ENCODE peak calls at places on chromosome 20, in eight cellular contexts. One of them, this sample, is unnamed.

GRCh38 chr20:62409935-62410741 is 3.1 kb upstream of the CABLES2 start:
- DNase-seq in OCI-LY7: peak; percentile 67
- DNase-seq in effector memory CD4-positive, alpha-beta T cell: no peak
- DNase-seq in foreskin fibroblast: no peak
- DNase-seq in iPS DF 6.9: no peak
- DNase-seq in upper lobe of right lung: peak; percentile 84
- DNase-seq in coronary artery: no peak
- DNase-seq in epithelial cell of proximal tubule: no peak
- DNase-seq in this sample: no peak

GRCh38 chr20:56181593-56181992 is 66.9 kb upstream of the MC3R start:
- DNase-seq in iPS DF 6.9: no peak
- DNase-seq in coronary artery: no peak
- DNase-seq in foreskin fibroblast: no peak
- DNase-seq in effector memory CD4-positive, alpha-beta T cell: no peak
- DNase-seq in OCI-LY7: no peak
- DNase-seq in epithelial cell of proximal tubule: no peak
- DNase-seq in upper lobe of right lung: no peak
- DNase-seq in this sample: no peak

GRCh38 chr20:12925214-12925755 is 83.5 kb upstream of the SPTLC3 start:
- DNase-seq in foreskin fibroblast: peak; percentile 78
- DNase-seq in epithelial cell of proximal tubule: peak; percentile 64
- DNase-seq in coronary artery: no peak
- DNase-seq in upper lobe of right lung: no peak
- DNase-seq in OCI-LY7: peak; percentile 57
- DNase-seq in iPS DF 6.9: peak; percentile 52
- DNase-seq in effector memory CD4-positive, alpha-beta T cell: no peak
- DNase-seq in this sample: peak; percentile 15

GRCh38 chr20:46268131-46268611 is 40.1 kb downstream of the CDH22 start:
- DNase-seq in OCI-LY7: no peak
- DNase-seq in foreskin fibroblast: no peak
- DNase-seq in iPS DF 6.9: no peak
- DNase-seq in upper lobe of right lung: no peak
- DNase-seq in epithelial cell of proximal tubule: no peak
- DNase-seq in effector memory CD4-positive, alpha-beta T cell: no peak
- DNase-seq in coronary artery: no peak
- DNase-seq in this sample: no peak

GRCh38 chr20:63829943-63830820 is 882 bp downstream of the ZBTB46 start:
- DNase-seq in effector memory CD4-positive, alpha-beta T cell: no peak
- DNase-seq in upper lobe of right lung: no peak
- DNase-seq in iPS DF 6.9: no peak
- DNase-seq in coronary artery: no peak
- DNase-seq in epithelial cell of proximal tubule: peak; percentile 2
- DNase-seq in OCI-LY7: no peak
- DNase-seq in foreskin fibroblast: no peak
- DNase-seq in this sample: no peak

GRCh38 chr20:56117350-56117749 is 112.0 kb upstream of the CBLN4 start:
- DNase-seq in effector memory CD4-positive, alpha-beta T cell: no peak
- DNase-seq in upper lobe of right lung: no peak
- DNase-seq in coronary artery: no peak
- DNase-seq in iPS DF 6.9: no peak
- DNase-seq in OCI-LY7: no peak
- DNase-seq in foreskin fibroblast: no peak
- DNase-seq in epithelial cell of proximal tubule: no peak
- DNase-seq in this sample: no peak

GRCh38 chr20:37764333-37764935 is 70.6 kb downstream of the CTNNBL1 start:
- DNase-seq in epithelial cell of proximal tubule: no peak
- DNase-seq in iPS DF 6.9: no peak
- DNase-seq in coronary artery: no peak
- DNase-seq in effector memory CD4-positive, alpha-beta T cell: no peak
- DNase-seq in upper lobe of right lung: no peak
- DNase-seq in OCI-LY7: no peak
- DNase-seq in foreskin fibroblast: no peak
- DNase-seq in this sample: no peak

GRCh38 chr20:37615507-37616425 is 78.1 kb upstream of the CTNNBL1 start:
- DNase-seq in upper lobe of right lung: no peak
- DNase-seq in effector memory CD4-positive, alpha-beta T cell: no peak
- DNase-seq in coronary artery: no peak
- DNase-seq in epithelial cell of proximal tubule: no peak
- DNase-seq in iPS DF 6.9: peak; percentile 63
- DNase-seq in foreskin fibroblast: peak; percentile 16
- DNase-seq in OCI-LY7: peak; percentile 64
- DNase-seq in this sample: no peak

GRCh38 chr20:35976012-35976411 is 7.6 kb downstream of the CNBD2 start:
- DNase-seq in upper lobe of right lung: no peak
- DNase-seq in epithelial cell of proximal tubule: no peak
- DNase-seq in iPS DF 6.9: no peak
- DNase-seq in coronary artery: no peak
- DNase-seq in OCI-LY7: no peak
- DNase-seq in foreskin fibroblast: no peak
- DNase-seq in effector memory CD4-positive, alpha-beta T cell: no peak
- DNase-seq in this sample: no peak

GRCh38 chr20:56440346-56441007 is 27.9 kb upstream of the RTF2 start:
- DNase-seq in epithelial cell of proximal tubule: no peak
- DNase-seq in coronary artery: no peak
- DNase-seq in effector memory CD4-positive, alpha-beta T cell: peak; percentile 52
- DNase-seq in iPS DF 6.9: no peak
- DNase-seq in foreskin fibroblast: no peak
- DNase-seq in OCI-LY7: no peak
- DNase-seq in upper lobe of right lung: no peak
- DNase-seq in this sample: peak; percentile 34

GRCh38 chr20:24991897-24992419 is 593 bp downstream of the APMAP start:
- DNase-seq in OCI-LY7: peak; percentile 18
- DNase-seq in iPS DF 6.9: no peak
- DNase-seq in epithelial cell of proximal tubule: no peak
- DNase-seq in effector memory CD4-positive, alpha-beta T cell: no peak
- DNase-seq in foreskin fibroblast: no peak
- DNase-seq in coronary artery: peak; percentile 72
- DNase-seq in upper lobe of right lung: peak; percentile 74
- DNase-seq in this sample: no peak

GRCh38 chr20:645318-646106 is 7.5 kb downstream of the SRXN1 start:
- DNase-seq in upper lobe of right lung: peak; percentile 81
- DNase-seq in iPS DF 6.9: peak; percentile 82
- DNase-seq in OCI-LY7: peak; percentile 76
- DNase-seq in coronary artery: no peak
- DNase-seq in effector memory CD4-positive, alpha-beta T cell: no peak
- DNase-seq in epithelial cell of proximal tubule: no peak
- DNase-seq in foreskin fibroblast: peak; percentile 40
- DNase-seq in this sample: peak; percentile 30

GRCh38 chr20:62822788-62823651 is 6.2 kb downstream of the COL9A3 start:
- DNase-seq in iPS DF 6.9: no peak
- DNase-seq in coronary artery: no peak
- DNase-seq in upper lobe of right lung: no peak
- DNase-seq in OCI-LY7: peak; percentile 87
- DNase-seq in epithelial cell of proximal tubule: no peak
- DNase-seq in effector memory CD4-positive, alpha-beta T cell: no peak
- DNase-seq in foreskin fibroblast: no peak
- DNase-seq in this sample: no peak

GRCh38 chr20:56383334-56383733 is 8.7 kb downstream of the AURKA start:
- DNase-seq in OCI-LY7: no peak
- DNase-seq in coronary artery: no peak
- DNase-seq in effector memory CD4-positive, alpha-beta T cell: no peak
- DNase-seq in epithelial cell of proximal tubule: no peak
- DNase-seq in foreskin fibroblast: no peak
- DNase-seq in iPS DF 6.9: no peak
- DNase-seq in upper lobe of right lung: no peak
- DNase-seq in this sample: no peak

GRCh38 chr20:35564905-35565304 is 23.0 kb downstream of the ERGIC3 start:
- DNase-seq in effector memory CD4-positive, alpha-beta T cell: no peak
- DNase-seq in foreskin fibroblast: no peak
- DNase-seq in OCI-LY7: no peak
- DNase-seq in iPS DF 6.9: no peak
- DNase-seq in coronary artery: no peak
- DNase-seq in epithelial cell of proximal tubule: no peak
- DNase-seq in upper lobe of right lung: peak; percentile 57
- DNase-seq in this sample: no peak

GRCh38 chr20:41690702-41691101 is 72.5 kb upstream of the CHD6 start:
- DNase-seq in OCI-LY7: no peak
- DNase-seq in upper lobe of right lung: no peak
- DNase-seq in effector memory CD4-positive, alpha-beta T cell: no peak
- DNase-seq in coronary artery: no peak
- DNase-seq in iPS DF 6.9: no peak
- DNase-seq in foreskin fibroblast: no peak
- DNase-seq in epithelial cell of proximal tubule: no peak
- DNase-seq in this sample: no peak

DNA sequence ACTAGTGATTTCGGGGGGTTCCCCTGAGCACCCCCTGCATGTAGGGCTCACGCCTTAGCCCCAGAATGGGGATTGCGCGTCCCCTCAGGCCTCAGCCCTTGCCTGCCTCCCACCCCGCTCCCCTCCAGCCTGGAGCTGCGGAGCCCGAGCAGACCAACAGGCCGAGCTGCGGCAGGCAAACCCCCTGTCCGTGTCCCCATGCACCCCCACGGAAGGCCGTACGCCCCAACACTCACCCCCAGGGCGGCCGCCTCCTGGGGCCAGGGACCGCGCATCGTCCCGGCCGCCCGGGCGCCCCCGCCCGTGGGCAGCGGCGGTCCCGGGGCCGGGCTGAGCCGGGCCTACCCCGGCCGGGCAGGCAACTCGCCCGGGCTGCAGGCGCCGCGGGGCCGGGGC is 1.2 kb upstream of the KCNB1 start:
- DNase-seq in coronary artery: no peak
- DNase-seq in epithelial cell of proximal tubule: no peak
- DNase-seq in iPS DF 6.9: no peak
- DNase-seq in effector memory CD4-positive, alpha-beta T cell: no peak
- DNase-seq in upper lobe of right lung: no peak
- DNase-seq in OCI-LY7: no peak
- DNase-seq in foreskin fibroblast: no peak
- DNase-seq in this sample: no peak
- H3K4me3 ChIP-seq in coronary artery: peak overlapping the region; percentile 71
- H3K4me3 ChIP-seq in epithelial cell of proximal tubule: peak overlapping the region; percentile 16
- H3K4me3 ChIP-seq in iPS DF 6.9: peak overlapping the region; percentile 50
- H3K4me3 ChIP-seq in effector memory CD4-positive, alpha-beta T cell: no peak overlapping the region
- H3K4me3 ChIP-seq in upper lobe of right lung: no peak overlapping the region
- H3K4me3 ChIP-seq in OCI-LY7: no peak overlapping the region
- H3K4me3 ChIP-seq in foreskin fibroblast: peak overlapping the region; percentile 29
- H3K4me3 ChIP-seq in this sample: no peak overlapping the region

GRCh38 chr20:33600414-33600813 is 61.7 kb upstream of the C20orf144 start:
- DNase-seq in foreskin fibroblast: no peak
- DNase-seq in coronary artery: no peak
- DNase-seq in epithelial cell of proximal tubule: no peak
- DNase-seq in iPS DF 6.9: no peak
- DNase-seq in OCI-LY7: no peak
- DNase-seq in effector memory CD4-positive, alpha-beta T cell: no peak
- DNase-seq in upper lobe of right lung: no peak
- DNase-seq in this sample: no peak
- H3K4me3 ChIP-seq in foreskin fibroblast: no peak overlapping the region
- H3K4me3 ChIP-seq in coronary artery: no peak overlapping the region
- H3K4me3 ChIP-seq in epithelial cell of proximal tubule: no peak overlapping the region
- H3K4me3 ChIP-seq in iPS DF 6.9: no peak overlapping the region
- H3K4me3 ChIP-seq in OCI-LY7: no peak overlapping the region
- H3K4me3 ChIP-seq in effector memory CD4-positive, alpha-beta T cell: no peak overlapping the region
- H3K4me3 ChIP-seq in upper lobe of right lung: no peak overlapping the region
- H3K4me3 ChIP-seq in this sample: no peak overlapping the region

GRCh38 chr20:50286174-50286511 is 95.5 kb downstream of the CEBPB start:
- DNase-seq in iPS DF 6.9: no peak
- DNase-seq in OCI-LY7: peak; percentile 10
- DNase-seq in epithelial cell of proximal tubule: no peak
- DNase-seq in effector memory CD4-positive, alpha-beta T cell: no peak
- DNase-seq in coronary artery: no peak
- DNase-seq in foreskin fibroblast: no peak
- DNase-seq in upper lobe of right lung: no peak
- DNase-seq in this sample: no peak
- H3K4me3 ChIP-seq in iPS DF 6.9: no peak overlapping the region
- H3K4me3 ChIP-seq in OCI-LY7: no peak overlapping the region
- H3K4me3 ChIP-seq in epithelial cell of proximal tubule: no peak overlapping the region
- H3K4me3 ChIP-seq in effector memory CD4-positive, alpha-beta T cell: no peak overlapping the region
- H3K4me3 ChIP-seq in coronary artery: peak overlapping the region; percentile 41
- H3K4me3 ChIP-seq in foreskin fibroblast: no peak overlapping the region
- H3K4me3 ChIP-seq in upper lobe of right lung: no peak overlapping the region
- H3K4me3 ChIP-seq in this sample: peak overlapping the region; percentile 31

DNA sequence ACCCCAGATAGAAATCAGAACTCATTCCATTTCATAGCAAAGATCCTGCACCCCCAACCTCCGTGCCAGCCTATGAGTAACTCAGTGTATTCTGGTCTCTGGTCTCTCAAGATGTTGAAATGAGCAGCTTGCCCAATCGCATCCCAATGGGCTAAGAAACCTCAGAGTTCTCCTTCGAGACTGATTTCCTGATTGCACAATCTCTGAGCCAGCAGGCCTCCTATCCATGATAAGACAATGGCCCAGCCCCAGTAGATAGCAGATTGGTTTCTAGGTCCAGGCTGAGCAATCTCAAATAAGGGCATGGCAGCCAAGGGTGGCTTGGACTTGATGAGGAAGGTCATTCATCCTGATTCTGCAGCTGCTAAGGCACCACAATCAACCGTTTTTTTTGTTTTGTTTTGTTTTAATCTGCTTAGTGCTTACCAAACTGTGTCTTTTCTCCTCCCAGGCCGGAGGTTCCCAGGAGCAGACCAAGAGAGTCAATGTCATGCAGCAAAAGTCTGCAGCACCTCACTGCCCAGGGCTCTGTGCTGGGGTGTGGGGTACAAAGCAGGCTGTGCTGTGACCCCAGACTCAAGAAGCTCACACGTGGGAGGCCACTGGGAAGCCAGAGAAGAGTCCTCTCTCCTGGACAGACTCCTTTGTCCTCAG is 125.1 kb upstream of the NXT1 start:
- DNase-seq in OCI-LY7: no peak
- DNase-seq in effector memory CD4-positive, alpha-beta T cell: no peak
- DNase-seq in epithelial cell of proximal tubule: peak; percentile 80
- DNase-seq in upper lobe of right lung: no peak
- DNase-seq in foreskin fibroblast: peak; percentile 93
- DNase-seq in coronary artery: peak; percentile 84
- DNase-seq in iPS DF 6.9: no peak
- DNase-seq in this sample: no peak
- H3K4me3 ChIP-seq in OCI-LY7: no peak overlapping the region
- H3K4me3 ChIP-seq in effector memory CD4-positive, alpha-beta T cell: no peak overlapping the region
- H3K4me3 ChIP-seq in epithelial cell of proximal tubule: no peak overlapping the region
- H3K4me3 ChIP-seq in upper lobe of right lung: no peak overlapping the region
- H3K4me3 ChIP-seq in foreskin fibroblast: no peak overlapping the region
- H3K4me3 ChIP-seq in coronary artery: no peak overlapping the region
- H3K4me3 ChIP-seq in iPS DF 6.9: no peak overlapping the region
- H3K4me3 ChIP-seq in this sample: no peak overlapping the region

This sample was measured in GM12864.